ENCODE peak calls at places on chromosomes 12 and 14, in six cellular contexts. W is uterus, G is pancreas, R is neural progenitor cell, F is AG10803, Z is A673. I is an unnamed sample.

GRCh38 chr12:89864419-89864818 is 155.8 kb upstream of the ATP2B1 start:
- DNase-seq in W (no peak), R (no peak), G (no peak), F (no peak), Z (no peak), I (no peak)

GRCh38 chr12:117350140-117350539 is 11.3 kb downstream of the NOS1 start:
- DNase-seq in W (no peak), R (no peak), Z (no peak), F (no peak), G (no peak), I (no peak)

GRCh38 chr14:23570806-23571483 is 3.4 kb upstream of the AP1G2 start:
- DNase-seq in W (peak; percentile 13), R (no peak), F (no peak), G (no peak), Z (no peak), I (no peak)

GRCh38 chr12:84913151-84913550 is 552 bp upstream of the SLC6A15 start:
- DNase-seq in Z (no peak), G (no peak), W (no peak), F (no peak), R (peak; percentile 48), I (peak; percentile 19)

GRCh38 chr12:51846911-51847829 is 1.3 kb downstream of the FIGNL2 start:
- DNase-seq in Z (peak; percentile 44), F (no peak), W (peak; percentile 66), R (peak; percentile 94), G (no peak), I (no peak)

GRCh38 chr14:29222671-29223268 is 456.2 kb downstream of the FOXG1 start:
- DNase-seq in F (peak; percentile 61), G (no peak), Z (peak; percentile 57), W (no peak), R (no peak), I (peak; percentile 73)

GRCh38 chr14:89284368-89285058 is 132.5 kb downstream of the FOXN3 start:
- DNase-seq in Z (no peak), R (no peak), W (no peak), G (peak; percentile 35), F (peak; percentile 82), I (peak; percentile 82)

GRCh38 chr12:109595321-109595902 is 21.8 kb downstream of the MVK start:
- DNase-seq in Z (no peak), F (no peak), W (no peak), G (no peak), R (no peak), I (no peak)

GRCh38 chr12:68451261-68452091 is 119.3 kb upstream of the MDM1 start:
- DNase-seq in G (peak; percentile 15), R (no peak), Z (peak; percentile 88), F (peak; percentile 94), W (peak; percentile 65), I (peak; percentile 76)

GRCh38 chr12:112353389-112353788 is 28.8 kb downstream of the HECTD4 start:
- DNase-seq in G (no peak), R (no peak), F (peak; percentile 17), Z (no peak), W (no peak), I (peak; percentile 42)

GRCh38 chr12:1828863-1829262 is 8.5 kb downstream of the LRTM2 start:
- DNase-seq in W (no peak), F (no peak), Z (no peak), G (no peak), R (no peak), I (no peak)

GRCh38 chr12:102676812-102677211 is 196.4 kb upstream of the IGF1 start:
- DNase-seq in R (no peak), Z (no peak), W (no peak), G (no peak), F (no peak), I (no peak)

GRCh38 chr12:116950628-116951325 is 40.0 kb downstream of the FBXW8 start:
- DNase-seq in R (no peak), W (no peak), G (no peak), Z (no peak), F (no peak), I (no peak)

GRCh38 chr12:2801044-2801783 is 6.4 kb downstream of the FKBP4 start:
- DNase-seq in W (no peak), Z (no peak), R (no peak), G (no peak), F (no peak), I (no peak)

GRCh38 chr12:64383675-64384074 is 6.9 kb downstream of the C12orf56 start:
- DNase-seq in W (no peak), R (no peak), G (no peak), Z (no peak), F (no peak), I (no peak)

GRCh38 chr12:3680919-3681594 is 71.9 kb downstream of the CRACR2A start:
- DNase-seq in W (no peak), R (peak; percentile 53), Z (no peak), F (peak; percentile 8), G (no peak), I (peak; percentile 24)

GRCh38 chr12:64459388-64460024 is 7.6 kb downstream of the TBK1 start:
- DNase-seq in G (no peak), Z (no peak), F (peak; percentile 12), W (no peak), R (no peak), I (no peak)

DNA sequence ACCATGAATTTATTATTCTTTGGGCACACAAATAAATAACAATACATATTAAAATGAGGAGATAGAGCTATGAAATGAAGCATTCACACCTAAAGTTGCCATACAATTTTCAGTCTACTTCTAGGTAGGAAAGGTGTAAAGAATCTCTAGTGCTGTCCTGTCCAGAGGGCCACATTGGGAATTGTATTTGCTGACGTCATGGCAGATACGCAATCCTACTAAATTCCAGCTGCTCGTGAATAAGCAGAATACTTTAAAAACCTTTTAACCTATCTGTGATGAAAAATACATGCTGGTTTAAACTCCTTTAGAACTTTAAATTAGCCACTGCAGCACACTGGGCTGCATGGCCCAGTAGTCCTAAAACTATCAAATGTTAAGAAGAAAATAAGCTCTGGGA is 236.1 kb downstream of the FSCB start:
- DNase-seq in W (no peak), Z (no peak), R (no peak), F (no peak), G (no peak), I (no peak)
- H3K4me3 ChIP-seq in W (no peak overlapping the region), Z (no peak overlapping the region), R (no peak overlapping the region), F (no peak overlapping the region), G (no peak overlapping the region), I (no peak overlapping the region)

DNA sequence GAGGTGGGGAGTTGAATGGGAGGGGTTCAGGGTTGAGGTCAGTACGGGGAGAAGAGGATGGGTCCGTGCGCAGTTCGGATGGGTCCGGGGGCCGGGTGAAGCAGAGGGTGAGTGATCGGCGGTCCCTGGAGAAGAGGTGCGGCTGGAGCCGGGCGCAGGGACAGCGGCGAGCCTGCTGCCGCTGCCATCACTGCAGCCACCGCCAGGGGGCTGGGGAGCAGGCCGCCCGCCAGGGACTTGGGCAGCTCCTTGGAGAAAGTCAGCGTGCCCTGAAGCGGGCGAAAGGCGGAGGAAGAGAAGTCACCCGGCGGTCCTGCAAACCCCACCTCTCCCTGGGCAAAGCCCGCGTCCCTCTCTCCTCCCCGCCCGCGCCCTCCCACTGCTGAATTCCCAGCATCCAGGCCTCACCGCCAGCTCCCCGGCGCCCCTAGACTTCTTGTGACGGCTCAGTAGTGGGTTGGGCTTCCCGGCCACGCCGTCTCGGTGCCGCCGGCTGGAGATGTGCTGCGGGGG is 6.0 kb upstream of the GPR84 start:
- DNase-seq in F (peak; percentile 81), G (peak; percentile 65), W (peak; percentile 80), R (peak; percentile 92), Z (peak; percentile 84), I (peak; percentile 80)
- TF ChIP-seq CTCF in F (peak; percentile 80), G (peak; percentile 85), W (peak; percentile 97), R (peak; percentile 82), Z (peak; percentile 92), I (peak; percentile 92)

GRCh38 chr14:60631842-60632241 is 17.4 kb downstream of the SIX1 start:
- DNase-seq in F (no peak), Z (no peak), R (no peak), W (no peak), G (no peak), I (no peak)
- H3K4me3 ChIP-seq in F (no peak overlapping the region), Z (no peak overlapping the region), R (no peak overlapping the region), W (no peak overlapping the region), G (no peak overlapping the region), I (no peak overlapping the region)

DNA sequence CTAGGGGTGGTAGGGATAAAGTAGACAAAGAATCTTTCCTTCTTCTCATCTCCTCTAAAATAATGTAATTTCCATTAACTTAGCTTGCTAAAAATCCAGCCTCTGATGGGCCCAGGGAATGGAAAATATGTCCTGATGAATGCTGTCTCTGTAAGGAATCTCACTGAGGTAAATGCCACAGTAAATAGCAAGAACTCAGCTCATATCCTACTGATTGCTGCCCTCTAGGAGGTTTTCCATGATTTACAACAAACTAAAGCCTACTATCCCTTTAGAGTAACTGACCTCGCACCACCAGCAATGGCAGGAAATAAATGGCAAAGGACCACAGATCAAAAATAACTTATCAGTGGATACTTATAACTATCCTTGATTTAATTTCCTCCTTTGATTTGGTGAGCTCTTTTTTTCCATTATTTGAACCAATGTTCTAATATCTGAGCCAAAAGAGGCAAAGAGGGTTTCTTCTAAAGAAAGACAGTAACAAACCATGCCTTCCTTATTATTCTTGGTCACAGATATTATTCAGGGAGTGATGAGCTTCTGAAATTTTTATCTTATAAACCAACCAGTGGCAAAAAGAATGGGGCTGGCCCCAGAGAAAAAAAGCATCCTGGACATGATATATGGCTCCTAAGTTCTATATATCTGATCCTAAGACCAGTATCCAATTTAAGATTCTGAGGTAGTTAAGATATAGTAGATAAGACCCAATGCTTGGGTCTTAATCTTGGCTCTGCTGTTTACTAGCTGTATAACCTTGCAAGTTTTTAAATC is 43.7 kb downstream of the SENP1 start:
- DNase-seq in R (peak; percentile 51), F (no peak), G (no peak), W (no peak), Z (no peak), I (no peak)
- TF ChIP-seq CTCF in R (peak; percentile 57), F (no peak), G (no peak), W (no peak), Z (no peak), I (no peak)

DNA sequence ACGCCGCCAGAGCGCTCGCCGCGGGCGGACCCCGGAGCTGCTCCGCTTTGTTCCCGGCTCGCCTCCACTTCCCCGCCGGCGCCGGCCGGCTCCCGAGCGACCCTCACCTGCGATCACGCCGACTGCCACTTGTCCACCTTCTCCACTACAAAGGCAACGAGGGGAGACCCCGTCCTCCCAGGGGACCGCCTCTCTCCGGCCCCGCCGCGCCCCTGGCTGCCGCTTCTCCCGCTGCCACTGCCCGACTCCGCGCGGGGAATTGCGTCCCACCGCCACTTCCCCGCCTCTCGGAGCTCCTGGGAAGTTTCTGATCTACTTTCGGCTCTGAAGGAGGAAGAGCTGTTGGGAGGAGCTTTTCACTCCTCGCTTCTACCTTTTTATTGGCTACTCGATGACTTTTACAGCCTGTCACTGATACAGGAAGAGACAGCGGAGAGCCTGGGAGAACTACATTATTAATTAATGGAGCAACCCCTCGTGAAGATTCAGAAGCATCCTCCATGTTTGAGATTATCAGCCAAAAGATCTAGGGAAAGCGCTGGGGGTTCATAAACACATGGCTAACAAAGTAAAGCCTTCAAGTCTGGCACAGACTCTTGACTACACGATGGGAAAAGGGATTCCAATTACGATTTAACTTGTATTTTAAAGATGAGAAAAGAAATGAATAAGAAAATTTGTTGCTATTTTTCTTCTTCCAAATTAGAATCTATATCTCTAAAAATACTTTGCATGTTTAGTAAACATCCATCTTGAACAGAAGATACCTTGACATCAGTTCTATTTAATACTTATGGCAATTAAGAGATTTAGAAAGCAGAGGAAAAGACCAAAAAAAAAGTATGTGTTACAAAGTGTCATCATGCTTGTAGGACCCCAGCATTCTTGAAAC is at the start of gene BAZ1A:
- DNase-seq in W (peak; percentile 67), R (peak; percentile 78), Z (peak; percentile 96), F (peak; percentile 87), G (peak; percentile 58), I (peak; percentile 91)
- H3K4me3 ChIP-seq in W (peak within 1 kb of the TSS; percentile 92), R (peak within 1 kb of the TSS; percentile 89), Z (peak within 1 kb of the TSS; percentile 88), F (peak within 1 kb of the TSS; percentile 80), G (peak within 1 kb of the TSS; percentile 83), I (peak within 1 kb of the TSS; percentile 80)